ENCODE peak calls at places on chromosomes 12 and 14, in five cellular contexts. Y is T-helper 1 cell, A is left cardiac atrium, H is brain microvascular endothelial cell, J is esophagus squamous epithelium. U is an unnamed sample.

GRCh38 chr14:96663076-96663475 is 134.1 kb upstream of the VRK1 start:
- DNase-seq in Y (no peak), H (no peak), J (no peak), A (no peak), U (no peak)

GRCh38 chr12:132168311-132169031 is 24.2 kb downstream of the NOC4L start:
- DNase-seq in Y (peak), J (no peak), H (no peak), A (peak), U (no peak)

GRCh38 chr12:119225454-119225853 is 46.7 kb downstream of the HSPB8 start:
- DNase-seq in H (no peak), A (no peak), Y (no peak), J (no peak), U (peak)

GRCh38 chr12:112418248-112418595 is 525 bp upstream of the PTPN11 start:
- DNase-seq in Y (no peak), H (peak), J (no peak), A (no peak), U (no peak)

GRCh38 chr14:34875031-34875922 is at the start of gene BAZ1A:
- DNase-seq in H (peak), J (no peak), Y (peak), A (peak), U (peak)

GRCh38 chr12:125029756-125030358 is 35.4 kb upstream of the AACS start:
- DNase-seq in A (no peak), Y (no peak), J (no peak), H (no peak), U (no peak)

GRCh38 chr12:129186952-129187351 is 333.7 kb downstream of the GLT1D1 start:
- DNase-seq in J (no peak), H (no peak), Y (no peak), A (no peak), U (peak)

GRCh38 chr14:25049127-25049558 is 804 bp downstream of the STXBP6 start:
- DNase-seq in H (no peak), A (peak), Y (no peak), J (no peak), U (peak)

GRCh38 chr14:56170877-56171422 is 52.7 kb downstream of the PELI2 start:
- DNase-seq in H (no peak), A (no peak), Y (no peak), J (no peak), U (no peak)

GRCh38 chr14:73472182-73473114 is 14.1 kb upstream of the NUMB start:
- DNase-seq in H (no peak), Y (no peak), J (no peak), A (no peak), U (no peak)

GRCh38 chr12:67689339-67689738 is 40.8 kb downstream of the DYRK2 start:
- DNase-seq in Y (no peak), A (no peak), H (no peak), J (no peak), U (no peak)

GRCh38 chr14:35287481-35288013 is 4.6 kb upstream of the PSMA6 start:
- DNase-seq in J (no peak), H (no peak), A (peak), Y (no peak), U (no peak)

GRCh38 chr14:24241829-24242443 is 487 bp downstream of the TINF2 start:
- DNase-seq in H (peak), Y (peak), J (peak), A (peak), U (peak)

GRCh38 chr14:96965885-96966595 is 168.9 kb downstream of the VRK1 start:
- DNase-seq in A (no peak), H (no peak), J (no peak), Y (no peak), U (peak)

GRCh38 chr14:71473843-71474242 is 458.4 kb upstream of the RGS6 start:
- DNase-seq in Y (no peak), H (no peak), J (no peak), A (no peak), U (no peak)

GRCh38 chr14:88770736-88771135 is 22.0 kb downstream of the EML5 start:
- DNase-seq in J (no peak), A (no peak), H (no peak), Y (no peak), U (no peak)

GRCh38 chr12:52821826-52822660 is 8.1 kb upstream of the KRT4 start:
- DNase-seq in J (no peak), A (no peak), Y (no peak), H (no peak), U (no peak)

GRCh38 chr12:32148372-32148771 is 41.7 kb downstream of the BICD1 start:
- DNase-seq in A (no peak), J (no peak), H (no peak), Y (no peak), U (no peak)

GRCh38 chr12:8827551-8828347 is 5.3 kb downstream of the A2ML1 start:
- DNase-seq in Y (no peak), H (no peak), J (no peak), A (no peak), U (no peak)

GRCh38 chr12:62761658-62762057 is 173.3 kb downstream of the PPM1H start:
- DNase-seq in H (no peak), A (peak), Y (no peak), J (no peak), U (no peak)

GRCh38 chr12:111488271-111488670 is 82.5 kb downstream of the SH2B3 start:
- DNase-seq in J (no peak), A (peak), Y (no peak), H (peak), U (no peak)

GRCh38 chr12:12800406-12801180 is 12.6 kb upstream of the DDX47 start:
- DNase-seq in Y (no peak), J (no peak), A (no peak), H (no peak), U (peak)

GRCh38 chr12:53213348-53213747 is 6.3 kb upstream of the ITGB7 start:
- DNase-seq in A (peak), Y (peak), H (peak), J (no peak), U (peak)

GRCh38 chr12:94706250-94706661 is 55.9 kb upstream of the TMCC3 start:
- DNase-seq in H (peak), A (no peak), Y (no peak), J (no peak), U (no peak)

GRCh38 chr12:16021026-16021425 is 109.9 kb downstream of the DERA start:
- DNase-seq in Y (no peak), J (no peak), H (no peak), A (no peak), U (no peak)

GRCh38 chr12:89101440-89101839 is 250.9 kb downstream of the DUSP6 start:
- DNase-seq in J (no peak), Y (no peak), H (no peak), A (no peak), U (no peak)

GRCh38 chr12:51270067-51270846 is at the start of gene SMAGP:
- DNase-seq in H (peak), Y (peak), A (peak), J (no peak), U (peak)